ENCODE peak calls at places on chromosomes 2 and 18, in five cellular contexts. Z, M, Q, J and X are unnamed samples. For H3K4me1, the result is how much of the 10 kb centered on the place peaks cover.

GRCh38 chr2:127515383-127515915 is 10.8 kb downstream of the IWS1 start:
- DNase-seq in Z (no peak), M (no peak), Q (no peak), J (no peak), X (no peak)

GRCh38 chr2:195319112-195319460 is 337.9 kb upstream of the SLC39A10 start:
- DNase-seq in Z (no peak), M (no peak), Q (no peak), J (peak), X (no peak)

GRCh38 chr2:25372405-25373268 is 30.9 kb upstream of the DNMT3A start:
- DNase-seq in Z (no peak), M (no peak), Q (no peak), J (no peak), X (no peak)

GRCh38 chr2:161586517-161587167 is 37.6 kb upstream of the SLC4A10 start:
- DNase-seq in Z (no peak), M (peak), Q (no peak), J (peak), X (no peak)

GRCh38 chr2:229407170-229407569 is 136.1 kb upstream of the PID1 start:
- DNase-seq in Z (peak), M (peak), Q (peak), J (peak), X (peak)

GRCh38 chr2:191218292-191218898 is 26.8 kb upstream of the MYO1B start:
- DNase-seq in Z (peak), M (peak), Q (peak), J (peak), X (no peak)

GRCh38 chr2:159926695-159927094 is 128.7 kb upstream of the CD302 start:
- DNase-seq in Z (no peak), M (no peak), Q (no peak), J (no peak), X (no peak)

GRCh38 chr2:148529745-148530144 is 114.8 kb upstream of the EPC2 start:
- DNase-seq in Z (no peak), M (no peak), Q (no peak), J (no peak), X (no peak)

GRCh38 chr2:190646780-190647626 is 1.9 kb upstream of the NAB1 start:
- DNase-seq in Z (no peak), M (no peak), Q (no peak), J (no peak), X (no peak)

GRCh38 chr2:60811491-60812370 is 55.7 kb downstream of the PAPOLG start:
- DNase-seq in Z (no peak), M (no peak), Q (no peak), J (no peak), X (no peak)

GRCh38 chr2:152134488-152135280 is 35.8 kb upstream of the CACNB4 start:
- DNase-seq in Z (no peak), M (no peak), Q (no peak), J (no peak), X (no peak)

GRCh38 chr2:175844169-175844568 is 157.9 kb downstream of the LNPK start:
- DNase-seq in Z (no peak), M (no peak), Q (no peak), J (no peak), X (no peak)

GRCh38 chr18:39946623-39947061 is 2008.4 kb upstream of the PIK3C3 start:
- DNase-seq in Z (peak), M (no peak), Q (no peak), J (peak), X (no peak)

GRCh38 chr18:78138993-78139496 is 840.6 kb upstream of the SALL3 start:
- DNase-seq in Z (no peak), M (peak), Q (no peak), J (no peak), X (no peak)

GRCh38 chr2:24785704-24786321 is 7.4 kb downstream of the PTRHD1 start:
- DNase-seq in Z (no peak), M (no peak), Q (no peak), J (no peak), X (no peak)

GRCh38 chr2:234676109-234676858 is 179.4 kb upstream of the ARL4C start:
- DNase-seq in Z (no peak), M (no peak), Q (no peak), J (no peak), X (no peak)

GRCh38 chr2:224869601-224870000 is 153.4 kb upstream of the CCDC195 start:
- DNase-seq in Z (no peak), M (no peak), Q (no peak), J (no peak), X (no peak)

GRCh38 chr2:238478216-238478615 is 51.5 kb downstream of the ASB1 start:
- DNase-seq in Z (no peak), M (no peak), Q (no peak), J (no peak), X (no peak)

GRCh38 chr2:217225596-217225995 is 365.7 kb upstream of the TNP1 start:
- DNase-seq in Z (no peak), M (no peak), Q (no peak), J (no peak), X (no peak)

GRCh38 chr2:240170883-240171282 is 30.4 kb upstream of the OTOS start:
- DNase-seq in Z (no peak), M (no peak), Q (no peak), J (no peak), X (no peak)
- H3K4me1 ChIP-seq in Z (under half), M (under half), Q (under half), J (under half), X (under half)

DNA sequence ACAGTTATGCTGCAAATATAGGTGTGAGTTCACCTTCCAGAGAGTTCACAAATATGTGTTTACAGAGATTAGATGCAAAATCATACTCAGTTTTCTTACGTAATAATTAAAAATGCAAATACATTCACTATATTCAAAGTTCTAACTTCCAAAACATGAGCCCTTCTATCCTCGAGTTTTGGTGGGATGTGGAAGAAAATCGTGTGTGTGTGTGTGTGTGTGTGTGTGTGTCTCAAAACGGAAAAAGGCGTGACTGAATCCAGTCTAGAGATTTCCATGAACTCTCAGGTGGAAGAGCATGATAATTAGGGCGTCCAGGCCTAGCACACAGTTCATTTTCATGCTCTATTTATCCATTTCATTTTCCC is 1.2 kb downstream of the DSG2 start:
- DNase-seq in Z (no peak), M (no peak), Q (no peak), J (no peak), X (no peak)
- H3K27ac ChIP-seq in Z (no peak), M (no peak), Q (no peak), J (peak), X (no peak)

GRCh38 chr2:239555566-239555895 is 154.7 kb upstream of the HDAC4 start:
- DNase-seq in Z (no peak), M (no peak), Q (no peak), J (no peak), X (no peak)

GRCh38 chr2:239553376-239554000 is 152.7 kb upstream of the HDAC4 start:
- DNase-seq in Z (no peak), M (no peak), Q (no peak), J (no peak), X (no peak)

GRCh38 chr2:239552213-239552926 is 151.6 kb upstream of the HDAC4 start:
- DNase-seq in Z (no peak), M (no peak), Q (no peak), J (no peak), X (no peak)

GRCh38 chr2:239558661-239559060 is 157.8 kb upstream of the HDAC4 start:
- DNase-seq in Z (no peak), M (no peak), Q (no peak), J (no peak), X (no peak)

DNA sequence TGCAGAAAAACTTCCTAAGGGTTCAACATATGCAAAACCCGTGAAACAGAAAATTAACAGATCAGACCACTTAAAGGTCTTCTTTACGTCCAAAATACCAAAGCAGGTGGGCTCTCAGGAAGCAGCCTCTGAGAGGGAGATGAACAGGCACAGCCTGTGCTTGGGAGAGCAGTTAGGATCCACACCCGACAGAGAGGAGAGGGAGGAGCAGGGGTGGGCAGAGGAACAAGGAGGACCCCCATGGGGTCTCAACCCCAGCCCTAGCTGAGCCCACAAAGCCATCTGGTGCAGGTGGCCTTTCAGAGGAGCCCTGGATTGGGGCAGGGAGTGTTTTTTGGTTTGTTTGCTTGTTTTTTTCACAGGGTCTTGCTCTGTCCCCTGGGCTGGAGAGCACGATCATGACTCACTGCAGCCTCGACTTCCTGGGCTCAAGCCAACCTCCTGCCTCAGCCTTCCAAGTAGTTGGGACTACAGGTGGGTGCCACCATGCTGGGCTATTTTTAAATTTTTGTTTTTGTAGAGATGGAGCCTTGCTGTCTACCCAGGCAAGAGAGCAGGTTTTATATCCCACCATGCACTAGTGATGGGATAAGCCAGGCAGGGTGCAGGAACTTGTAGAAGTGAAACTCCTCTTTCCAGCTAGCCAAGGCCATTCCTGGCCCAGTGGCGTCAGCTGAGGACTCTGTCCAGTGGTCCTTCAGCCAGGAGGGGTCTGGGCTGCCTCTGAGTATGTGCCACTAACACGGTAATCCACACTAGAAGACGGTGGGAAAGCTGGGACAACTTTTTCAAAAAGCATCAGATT is 154.1 kb upstream of the HDAC4 start:
- DNase-seq in Z (no peak), M (no peak), Q (no peak), J (no peak), X (no peak)
- H3K4me1 ChIP-seq in Z (under half), M (under half), Q (under half), J (under half), X (under half)

GRCh38 chr2:32424739-32425138 is 67.9 kb downstream of the BIRC6 start:
- DNase-seq in Z (no peak), M (no peak), Q (no peak), J (no peak), X (no peak)

GRCh38 chr2:32425719-32426141 is 68.9 kb downstream of the BIRC6 start:
- DNase-seq in Z (no peak), M (no peak), Q (no peak), J (no peak), X (no peak)

GRCh38 chr2:32427672-32428622 is 71.1 kb downstream of the BIRC6 start:
- DNase-seq in Z (no peak), M (peak), Q (no peak), J (no peak), X (no peak)

GRCh38 chr2:32422133-32422532 is 65.3 kb downstream of the BIRC6 start:
- DNase-seq in Z (no peak), M (no peak), Q (no peak), J (no peak), X (no peak)

DNA sequence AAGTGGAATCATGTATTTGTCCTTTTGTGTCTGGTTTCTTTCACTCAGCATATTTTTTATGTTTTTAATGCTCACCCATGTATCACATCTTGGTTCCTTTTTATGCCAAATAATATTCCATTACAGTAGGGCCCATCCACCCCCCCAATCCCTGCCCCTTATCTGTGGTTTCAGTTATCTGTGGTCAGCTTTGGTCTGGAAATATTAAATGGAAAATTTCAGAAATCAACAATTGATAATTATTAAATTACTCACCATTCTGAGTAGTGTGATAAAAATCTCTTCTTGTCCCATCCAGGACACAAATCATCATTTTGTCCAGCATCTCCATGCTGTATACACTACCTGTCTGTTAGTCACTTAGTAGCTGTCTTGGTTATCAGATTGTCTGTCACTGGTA is 66.7 kb downstream of the BIRC6 start:
- DNase-seq in Z (no peak), M (no peak), Q (no peak), J (no peak), X (no peak)
- H3K27ac ChIP-seq in Z (peak), M (no peak), Q (no peak), J (no peak), X (no peak)

GRCh38 chr18:76460482-76460881 is 34.6 kb downstream of the ZNF516 start:
- DNase-seq in Z (peak), M (no peak), Q (no peak), J (no peak), X (no peak)
- H3K4me1 ChIP-seq in Z (under half), M (under half), Q (under half), J (under half), X (under half)

GRCh38 chr2:230658877-230659652 is 53.6 kb upstream of the CAB39 start:
- DNase-seq in Z (no peak), M (no peak), Q (no peak), J (no peak), X (no peak)
- H3K27ac ChIP-seq in Z (peak), M (no peak), Q (no peak), J (no peak), X (peak)